ENCODE peak calls at places on chromosomes 12 and 14, in seven cellular contexts. X is sigmoid colon, O is stomach, V is lower leg skin, D is GM12891, I is endothelial cell of umbilical vein, Z is A549. U is an unnamed sample.

GRCh38 chr12:89833337-89834252 is 125.0 kb upstream of the ATP2B1 start:
- DNase-seq in V (no peak), I (no peak), X (no peak), O (no peak), Z (no peak), D (no peak), U (no peak)

GRCh38 chr12:50282581-50283229 is 615 bp downstream of the LIMA1 start:
- DNase-seq in X (no peak), O (no peak), V (peak), I (peak), D (no peak), Z (no peak), U (peak)

GRCh38 chr14:81219821-81220487 is 805 bp downstream of the GTF2A1 start:
- DNase-seq in X (no peak), Z (peak), D (no peak), I (no peak), V (no peak), O (peak), U (no peak)

GRCh38 chr14:66652736-66653135 is 144.8 kb downstream of the GPHN start:
- DNase-seq in Z (no peak), I (no peak), V (no peak), O (no peak), X (no peak), D (no peak), U (no peak)

GRCh38 chr12:90234455-90234854 is 525.8 kb upstream of the ATP2B1 start:
- DNase-seq in V (peak), Z (peak), O (no peak), X (no peak), I (no peak), D (no peak), U (no peak)

GRCh38 chr12:31353730-31354708 is 28.1 kb upstream of the SINHCAF start:
- DNase-seq in X (no peak), I (no peak), D (no peak), Z (no peak), O (no peak), V (no peak), U (no peak)

GRCh38 chr14:23409475-23409874 is 1.4 kb upstream of the MYH6 start:
- DNase-seq in V (no peak), I (no peak), O (no peak), D (peak), Z (no peak), X (no peak), U (no peak)

GRCh38 chr14:92651793-92652382 is 96.5 kb downstream of the LGMN start:
- DNase-seq in Z (no peak), O (peak), D (no peak), X (peak), V (peak), I (no peak), U (no peak)

GRCh38 chr12:57793920-57794319 is 11.3 kb downstream of the TSFM start:
- DNase-seq in I (peak), X (no peak), D (no peak), V (no peak), O (no peak), Z (no peak), U (peak)

GRCh38 chr14:58709949-58710348 is 72.2 kb downstream of the DACT1 start:
- DNase-seq in V (no peak), Z (no peak), I (no peak), D (no peak), O (no peak), X (no peak), U (no peak)

GRCh38 chr14:50839696-50840095 is 8.7 kb upstream of the NIN start:
- DNase-seq in I (no peak), O (no peak), V (no peak), D (no peak), X (no peak), Z (no peak), U (no peak)

GRCh38 chr12:49273726-49274395 is 9.0 kb downstream of the TUBA1C start:
- DNase-seq in Z (no peak), D (no peak), I (no peak), O (no peak), V (no peak), X (no peak), U (no peak)
- TF ChIP-seq POLR2A in Z (no peak), D (peak), I (no peak), O (no peak), V (no peak), X (no peak), U (no peak)

GRCh38 chr14:105968291-105968690 is 441.9 kb downstream of the TMEM121 start:
- DNase-seq in Z (no peak), V (no peak), O (no peak), D (no peak), I (no peak), X (no peak), U (no peak)

GRCh38 chr14:105962532-105962931 is 436.1 kb downstream of the TMEM121 start:
- DNase-seq in O (no peak), X (no peak), Z (no peak), D (no peak), V (no peak), I (no peak), U (no peak)
- TF ChIP-seq POLR2A in O (no peak), X (no peak), Z (no peak), D (no peak), V (no peak), I (no peak), U (no peak)

GRCh38 chr12:93404961-93405849 is 27.5 kb downstream of the NUDT4 start:
- DNase-seq in I (no peak), Z (no peak), D (no peak), X (no peak), V (no peak), O (no peak), U (no peak)
- TF ChIP-seq POLR2A in I (no peak), Z (no peak), D (no peak), X (no peak), V (no peak), O (no peak), U (no peak)

GRCh38 chr12:55930771-55931316 is at the start of gene DGKA:
- DNase-seq in X (peak), O (peak), Z (peak), V (no peak), I (peak), D (no peak), U (peak)
- TF ChIP-seq POLR2A in X (no peak), O (no peak), Z (no peak), V (no peak), I (no peak), D (no peak), U (no peak)

GRCh38 chr14:77589099-77589498 is 27.3 kb downstream of the SPTLC2 start:
- DNase-seq in I (peak), V (no peak), X (no peak), O (no peak), Z (no peak), D (no peak), U (no peak)

GRCh38 chr14:77593501-77593911 is 22.9 kb downstream of the SPTLC2 start:
- DNase-seq in D (no peak), Z (no peak), V (no peak), X (no peak), O (no peak), I (peak), U (no peak)

DNA sequence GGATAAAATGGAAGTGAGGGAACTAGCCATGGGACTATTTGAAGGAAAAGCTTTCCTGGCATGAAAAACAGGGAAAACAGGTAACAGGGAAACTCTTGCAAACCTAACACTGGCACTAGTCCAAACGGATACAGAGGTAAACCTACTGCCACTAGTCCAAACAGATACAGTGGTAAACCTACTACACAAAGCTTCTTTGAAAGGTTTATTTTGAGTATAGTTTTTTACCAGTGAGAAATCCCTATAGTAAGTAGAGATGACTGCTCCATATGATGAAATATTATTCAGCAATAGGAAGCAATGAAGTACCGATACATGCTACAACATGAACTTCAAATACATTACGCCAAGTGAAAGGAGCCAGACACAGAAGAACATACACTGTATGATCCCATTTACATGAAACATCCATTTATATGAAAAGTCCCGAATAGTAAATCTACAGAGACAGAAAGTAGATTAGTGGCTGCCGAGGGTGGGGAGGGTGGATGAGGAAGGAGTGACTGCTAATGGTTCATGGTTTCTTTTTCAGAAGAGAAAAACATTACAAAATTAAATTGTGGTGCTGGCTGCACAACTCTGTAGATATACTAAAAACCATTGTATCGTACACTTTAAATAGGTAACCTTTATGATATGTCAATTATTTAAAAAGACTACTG is 25.5 kb downstream of the SPTLC2 start:
- DNase-seq in O (no peak), Z (no peak), D (no peak), V (no peak), X (no peak), I (peak), U (no peak)
- TF ChIP-seq POLR2A in O (no peak), Z (no peak), D (no peak), V (no peak), X (no peak), I (no peak), U (no peak)

GRCh38 chr12:4909734-4910501 is at the start of gene KCNA1:
- DNase-seq in D (peak), I (no peak), V (no peak), Z (no peak), X (peak), O (no peak), U (no peak)
- TF ChIP-seq POLR2A in D (no peak), I (no peak), V (no peak), Z (no peak), X (no peak), O (no peak), U (no peak)

DNA sequence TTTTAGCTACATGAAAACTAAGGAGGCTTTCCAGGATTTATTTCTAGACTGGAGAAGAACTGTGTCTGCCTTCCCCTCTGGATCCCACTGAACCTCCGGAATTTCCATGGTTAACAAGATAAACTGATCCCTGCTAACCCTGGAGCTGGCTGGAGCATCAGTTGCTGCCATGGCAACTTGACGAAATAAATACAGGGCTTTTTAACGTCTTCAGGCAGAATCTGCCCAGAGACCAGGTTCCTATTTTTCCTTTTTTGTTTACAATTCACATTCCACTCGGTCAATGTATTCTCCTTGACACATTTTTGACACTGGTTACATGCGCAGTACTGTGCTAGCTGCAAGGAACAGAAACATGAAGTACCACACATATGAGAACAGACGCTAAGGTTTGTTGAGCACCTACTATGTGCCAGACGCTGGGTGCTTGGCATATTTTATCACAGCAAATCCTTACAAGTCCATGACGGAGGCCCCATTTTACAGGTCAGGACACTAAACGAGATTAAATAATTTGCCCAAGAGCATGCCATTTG is 1.7 kb downstream of the C14orf132 start:
- DNase-seq in X (no peak), V (no peak), D (no peak), I (no peak), Z (no peak), O (no peak), U (no peak)
- TF ChIP-seq POLR2A in X (no peak), V (no peak), D (no peak), I (no peak), Z (no peak), O (no peak), U (no peak)

GRCh38 chr14:103846569-103847438 is 571 bp downstream of the PPP1R13B start:
- DNase-seq in Z (no peak), X (peak), V (no peak), I (peak), O (peak), D (peak), U (peak)
- TF ChIP-seq POLR2A in Z (no peak), X (no peak), V (no peak), I (no peak), O (no peak), D (no peak), U (no peak)

GRCh38 chr12:68259318-68259940 is 6.0 kb upstream of the IL22 start:
- DNase-seq in V (no peak), O (no peak), D (no peak), X (no peak), Z (no peak), I (peak), U (peak)
- TF ChIP-seq POLR2A in V (no peak), O (no peak), D (no peak), X (no peak), Z (no peak), I (no peak), U (no peak)

DNA sequence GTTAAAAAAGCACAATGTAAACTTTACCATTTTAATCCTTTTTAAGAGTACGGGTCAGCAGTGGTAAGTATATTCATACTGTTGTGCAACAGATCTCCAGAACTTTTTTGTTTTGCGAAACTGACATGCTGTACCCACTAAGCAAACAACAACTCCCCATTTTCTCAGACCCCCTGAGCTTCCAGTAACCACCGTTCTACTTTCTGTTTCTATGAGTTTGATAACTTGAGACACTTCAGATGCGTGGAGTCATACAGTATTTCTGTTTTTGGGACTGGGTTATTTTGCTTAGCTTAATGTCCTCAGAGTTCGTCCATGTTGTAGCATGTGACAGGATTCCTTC is 38.0 kb downstream of the CHST11 start:
- DNase-seq in O (no peak), I (no peak), D (no peak), X (no peak), V (no peak), Z (no peak), U (no peak)
- TF ChIP-seq POLR2A in O (no peak), I (no peak), D (no peak), X (no peak), V (no peak), Z (no peak), U (no peak)